ENCODE peak calls at places on chromosomes 13 and 19, in seven cellular contexts. T, P, N, C, V, L and Z are unnamed samples.

GRCh38 chr19:38073806-38074685 is 150.0 kb downstream of the DPF1 start:
- DNase-seq in T (no peak), P (peak), N (no peak), C (no peak), V (no peak), L (no peak), Z (no peak)

GRCh38 chr19:35879770-35880317 is 11.5 kb downstream of the APLP1 start:
- DNase-seq in T (peak), P (peak), N (peak), C (peak), V (peak), L (peak), Z (peak)

GRCh38 chr19:728011-728410 is 19.3 kb downstream of the PALM start:
- DNase-seq in T (no peak), P (no peak), N (no peak), C (peak), V (no peak), L (no peak), Z (no peak)

GRCh38 chr13:42984691-42985090 is 7.3 kb downstream of the EPSTI1 start:
- DNase-seq in T (no peak), P (no peak), N (no peak), C (no peak), V (no peak), L (no peak), Z (no peak)

GRCh38 chr19:18948075-18948975 is 7.3 kb upstream of the HOMER3 start:
- DNase-seq in T (no peak), P (no peak), N (no peak), C (peak), V (no peak), L (no peak), Z (no peak)

GRCh38 chr13:32272021-32272695 is 43.0 kb downstream of the ZAR1L start:
- DNase-seq in T (no peak), P (no peak), N (no peak), C (no peak), V (no peak), L (peak), Z (no peak)

GRCh38 chr19:5775668-5776309 is 8.8 kb downstream of the PRR22 start:
- DNase-seq in T (no peak), P (no peak), N (no peak), C (no peak), V (peak), L (no peak), Z (no peak)

GRCh38 chr13:112796190-112796915 is 106.5 kb downstream of the ATP11A start:
- DNase-seq in T (no peak), P (no peak), N (no peak), C (no peak), V (no peak), L (no peak), Z (no peak)

GRCh38 chr19:55641376-55642152 is 762 bp downstream of the ZNF580 start:
- DNase-seq in T (no peak), P (no peak), N (no peak), C (peak), V (no peak), L (peak), Z (no peak)

GRCh38 chr13:22915442-22916082 is 265.2 kb upstream of the SGCG start:
- DNase-seq in T (peak), P (no peak), N (peak), C (peak), V (no peak), L (no peak), Z (peak)

GRCh38 chr19:45471116-45471865 is 3.5 kb downstream of the FOSB start:
- DNase-seq in T (no peak), P (no peak), N (no peak), C (no peak), V (no peak), L (no peak), Z (no peak)

GRCh38 chr13:98606296-98606695 is 29.4 kb upstream of the STK24 start:
- DNase-seq in T (no peak), P (no peak), N (no peak), C (no peak), V (no peak), L (no peak), Z (no peak)

GRCh38 chr13:110524484-110525254 is 36.9 kb downstream of the RAB20 start:
- DNase-seq in T (no peak), P (no peak), N (no peak), C (peak), V (no peak), L (peak), Z (no peak)

GRCh38 chr19:35114656-35115537 is 726 bp upstream of the FXYD3 start:
- DNase-seq in T (peak), P (peak), N (peak), C (peak), V (no peak), L (peak), Z (peak)

GRCh38 chr13:79775830-79776229 is 294.9 kb downstream of the NDFIP2 start:
- DNase-seq in T (no peak), P (no peak), N (peak), C (peak), V (peak), L (peak), Z (peak)
- TF ChIP-seq CTCF in T (peak), P (peak), N (peak), C (peak), V (peak), L (no peak), Z (peak)

GRCh38 chr13:48977973-48978372 is 2.3 kb downstream of the FNDC3A start:
- DNase-seq in T (no peak), P (no peak), N (peak), C (no peak), V (peak), L (no peak), Z (no peak)

GRCh38 chr13:48976677-48977625 is 1.2 kb downstream of the FNDC3A start:
- DNase-seq in T (no peak), P (no peak), N (peak), C (no peak), V (peak), L (peak), Z (no peak)

GRCh38 chr13:48975101-48975925 is at the start of gene FNDC3A:
- DNase-seq in T (peak), P (peak), N (peak), C (peak), V (peak), L (peak), Z (no peak)

GRCh38 chr13:48973845-48974431 is 1.8 kb upstream of the FNDC3A start:
- DNase-seq in T (no peak), P (no peak), N (no peak), C (no peak), V (no peak), L (no peak), Z (no peak)

GRCh38 chr13:48975926-48976676 is 389 bp downstream of the FNDC3A start:
- DNase-seq in T (peak), P (peak), N (peak), C (peak), V (peak), L (peak), Z (peak)
- TF ChIP-seq CTCF in T (peak), P (no peak), N (no peak), C (no peak), V (peak), L (no peak), Z (no peak)

DNA sequence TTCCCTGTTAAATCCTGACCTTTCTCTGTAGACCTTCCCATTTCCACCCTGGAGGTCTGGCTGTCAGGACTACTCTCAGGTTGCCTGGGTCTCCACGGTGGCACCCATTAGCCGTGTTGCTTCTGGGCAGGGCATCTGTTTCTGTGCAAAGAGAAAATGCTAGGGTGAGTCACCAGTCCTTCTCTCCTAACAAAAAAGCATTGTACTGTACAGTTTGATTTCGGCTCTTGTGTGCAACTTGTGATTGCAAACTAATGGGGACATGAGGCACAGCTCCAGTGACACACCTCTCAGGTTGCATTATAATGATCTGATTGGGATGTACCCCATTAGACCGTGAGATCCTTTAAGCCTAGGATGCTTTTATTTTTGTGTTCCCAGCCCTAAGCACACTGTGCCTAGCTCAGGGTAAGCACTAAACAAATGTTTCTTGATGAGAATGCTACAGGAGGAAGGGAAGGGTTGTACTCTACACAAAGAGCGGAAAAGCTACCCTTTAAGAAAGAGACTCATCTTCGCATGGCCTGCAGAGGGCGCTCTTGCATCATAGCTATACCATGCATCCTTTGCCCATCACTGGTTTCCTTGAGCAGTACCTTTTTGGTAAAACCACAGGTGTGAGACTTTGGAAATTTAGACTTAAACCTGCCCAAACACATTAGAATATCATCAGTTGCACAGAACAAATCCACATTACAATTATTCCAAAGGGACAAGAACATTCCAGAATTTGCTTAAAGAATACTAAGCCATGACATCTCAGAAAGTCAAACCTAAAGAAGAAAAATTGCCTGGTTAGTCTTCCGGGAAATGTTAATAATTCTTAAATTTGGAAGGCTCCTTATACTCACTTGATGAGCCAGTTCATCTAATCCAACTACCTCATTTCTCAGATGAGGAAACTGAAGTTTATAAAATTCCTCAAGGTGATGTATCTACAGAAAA is 20.3 kb upstream of the TRIM13 start:
- DNase-seq in T (peak), P (peak), N (peak), C (peak), V (peak), L (peak), Z (peak)
- TF ChIP-seq CTCF in T (peak), P (peak), N (peak), C (peak), V (peak), L (peak), Z (peak)

GRCh38 chr19:17778621-17779280 is 16.2 kb upstream of the B3GNT3 start:
- DNase-seq in T (no peak), P (no peak), N (no peak), C (no peak), V (no peak), L (no peak), Z (no peak)

GRCh38 chr19:17772172-17772571 is 20.9 kb downstream of the FCHO1 start:
- DNase-seq in T (no peak), P (no peak), N (no peak), C (no peak), V (peak), L (peak), Z (no peak)

GRCh38 chr19:17777840-17778620 is 16.9 kb upstream of the B3GNT3 start:
- DNase-seq in T (no peak), P (no peak), N (peak), C (peak), V (peak), L (peak), Z (peak)

GRCh38 chr19:17775991-17776803 is 18.7 kb upstream of the B3GNT3 start:
- DNase-seq in T (no peak), P (no peak), N (no peak), C (no peak), V (no peak), L (peak), Z (peak)

DNA sequence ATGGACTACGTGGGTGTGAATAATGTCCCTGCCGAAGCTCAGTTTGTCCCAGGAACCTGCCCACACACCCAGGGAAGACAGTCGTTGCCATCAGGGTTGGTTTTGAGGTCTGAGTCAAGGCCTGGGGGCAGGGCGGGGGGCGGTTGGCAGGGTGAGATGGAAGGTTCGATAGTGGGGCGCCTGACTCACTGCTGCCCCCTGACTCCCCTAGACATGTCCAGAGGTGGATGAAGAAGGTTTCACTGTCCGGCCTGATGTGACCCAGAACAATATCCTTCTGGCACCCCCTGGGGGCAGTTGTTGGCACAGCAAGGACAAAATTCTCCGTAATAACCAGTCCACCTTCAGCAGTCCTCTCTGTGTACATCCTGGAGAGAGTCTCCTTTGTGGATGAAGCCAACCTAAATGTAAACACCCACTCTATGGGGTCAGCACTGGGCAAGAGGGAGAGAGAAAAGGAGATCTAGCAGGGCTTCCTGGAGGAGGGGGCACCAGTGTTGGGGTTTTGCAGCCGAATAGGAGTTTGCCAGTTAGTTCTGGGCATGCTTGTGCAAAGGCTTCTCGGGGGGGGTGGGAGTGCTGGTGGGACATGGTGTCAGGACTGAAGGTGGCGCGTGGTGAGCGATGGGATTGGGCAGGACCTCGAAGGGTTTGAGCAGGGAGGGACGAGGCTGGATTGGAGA is 19.6 kb upstream of the B3GNT3 start:
- DNase-seq in T (peak), P (no peak), N (no peak), C (peak), V (peak), L (peak), Z (no peak)
- TF ChIP-seq CTCF in T (peak), P (peak), N (peak), C (peak), V (peak), L (peak), Z (peak)

GRCh38 chr19:42268142-42268703 is 829 bp upstream of the CIC start:
- DNase-seq in T (peak), P (no peak), N (peak), C (peak), V (peak), L (peak), Z (peak)
- TF ChIP-seq CTCF in T (no peak), P (no peak), N (no peak), C (no peak), V (no peak), L (no peak), Z (no peak)

DNA sequence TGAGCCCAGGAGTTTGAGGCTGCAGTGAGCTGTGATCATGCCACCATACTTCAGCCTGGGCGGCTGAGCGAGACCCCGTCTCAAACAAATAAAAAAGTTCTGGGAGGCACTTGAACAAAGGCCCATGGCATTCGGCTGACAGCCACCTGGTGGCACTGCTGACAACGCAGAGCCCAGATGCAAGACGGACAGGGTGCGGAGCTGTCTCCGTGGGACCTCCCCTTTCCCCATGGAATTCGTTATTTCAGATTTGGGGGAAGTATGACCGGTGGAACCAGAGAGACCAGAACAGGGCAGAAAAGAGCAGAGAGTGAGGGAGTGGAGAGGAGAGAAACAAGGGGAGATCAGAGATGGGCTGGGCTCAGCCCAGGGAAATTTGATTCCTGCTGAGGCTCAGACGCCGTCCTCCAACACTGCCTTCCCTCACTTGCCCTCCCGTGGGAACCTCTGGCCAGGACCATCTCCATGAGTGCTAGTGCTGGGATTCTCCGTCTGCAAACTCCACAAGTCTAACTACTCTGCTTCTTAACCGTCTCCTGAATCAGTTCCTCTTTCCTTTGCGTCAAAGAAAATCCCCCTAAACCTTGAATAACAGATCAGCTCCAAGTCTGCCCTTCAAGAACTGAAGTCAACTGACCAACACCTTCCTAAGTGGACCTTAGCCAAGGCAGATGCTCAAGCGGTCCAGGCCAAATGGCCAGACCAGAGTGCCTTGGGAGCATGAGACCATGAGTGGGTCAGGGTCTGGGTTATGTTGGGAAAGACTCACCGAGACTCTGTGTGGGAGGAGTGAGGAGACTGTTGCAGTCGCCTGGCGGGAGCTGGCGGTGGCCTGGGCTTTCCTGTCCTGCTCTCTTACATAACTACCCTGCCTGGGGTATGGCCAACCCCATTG is 11.9 kb upstream of the ATF5 start:
- DNase-seq in T (no peak), P (no peak), N (no peak), C (no peak), V (no peak), L (no peak), Z (peak)
- TF ChIP-seq CTCF in T (peak), P (peak), N (peak), C (no peak), V (peak), L (no peak), Z (no peak)

GRCh38 chr19:15437355-15438123 is 12.2 kb downstream of the WIZ start:
- DNase-seq in T (no peak), P (no peak), N (no peak), C (no peak), V (no peak), L (no peak), Z (no peak)
- TF ChIP-seq CTCF in T (no peak), P (peak), N (peak), C (peak), V (peak), L (no peak), Z (no peak)